ENCODE peak calls at places on chromosome 14, in five cellular contexts. N is K562, U is HCT116, V is H1, J is GM12878. C is an unnamed sample. For H3K27me3, the result is how much of the 10 kb centered on the place peaks cover.

GRCh38 chr14:28707814-28708213 is 58.8 kb upstream of the FOXG1 start:
- DNase-seq in N (no peak), U (no peak), V (no peak), J (no peak), C (no peak)

GRCh38 chr14:90508536-90509254 is 111.9 kb downstream of the CALM1 start:
- DNase-seq in N (no peak), U (no peak), V (no peak), J (no peak), C (no peak)

GRCh38 chr14:76911473-76911872 is 85.3 kb downstream of the LRRC74A start:
- DNase-seq in N (no peak), U (no peak), V (no peak), J (no peak), C (no peak)

GRCh38 chr14:21498540-21499526 is 12.3 kb downstream of the METTL3 start:
- DNase-seq in N (peak), U (peak), V (peak), J (no peak), C (peak)

GRCh38 chr14:75283884-75284563 is 5.4 kb downstream of the FOS start:
- DNase-seq in N (peak), U (no peak), V (no peak), J (no peak), C (peak)

GRCh38 chr14:53529519-53529918 is 376.4 kb upstream of the DDHD1 start:
- DNase-seq in N (no peak), U (no peak), V (no peak), J (no peak), C (peak)

GRCh38 chr14:92121207-92121669 is 268 bp downstream of the NDUFB1 start:
- DNase-seq in N (peak), U (no peak), V (no peak), J (no peak), C (peak)

GRCh38 chr14:20684662-20685456 is 499 bp downstream of the RNASE4 start:
- DNase-seq in N (no peak), U (peak), V (no peak), J (no peak), C (peak)

GRCh38 chr14:40221428-40221827 is 789.2 kb upstream of the FBXO33 start:
- DNase-seq in N (no peak), U (no peak), V (no peak), J (no peak), C (no peak)

GRCh38 chr14:81144811-81145598 is 75.8 kb downstream of the GTF2A1 start:
- DNase-seq in N (no peak), U (no peak), V (no peak), J (no peak), C (no peak)

GRCh38 chr14:75648066-75648838 is 12.4 kb downstream of the ERG28 start:
- DNase-seq in N (no peak), U (peak), V (no peak), J (no peak), C (peak)

GRCh38 chr14:42140831-42141279 is 534.2 kb downstream of the LRFN5 start:
- DNase-seq in N (no peak), U (no peak), V (no peak), J (no peak), C (no peak)

GRCh38 chr14:60655898-60656754 is 6.8 kb upstream of the SIX1 start:
- DNase-seq in N (no peak), U (no peak), V (peak), J (no peak), C (no peak)

GRCh38 chr14:58820032-58820431 is 182.3 kb downstream of the DACT1 start:
- DNase-seq in N (no peak), U (no peak), V (no peak), J (no peak), C (no peak)

GRCh38 chr14:64730681-64731080 is 26.5 kb downstream of the PLEKHG3 start:
- DNase-seq in N (no peak), U (no peak), V (no peak), J (no peak), C (no peak)

GRCh38 chr14:89445252-89445973 is 28.4 kb upstream of the FOXN3 start:
- DNase-seq in N (no peak), U (no peak), V (no peak), J (no peak), C (no peak)

GRCh38 chr14:75427482-75428229 is at the start of gene JDP2:
- DNase-seq in N (peak), U (peak), V (peak), J (no peak), C (peak)

GRCh38 chr14:24068711-24069410 is 2.5 kb upstream of the CPNE6 start:
- DNase-seq in N (no peak), U (no peak), V (no peak), J (no peak), C (no peak)
- H3K27me3 ChIP-seq in N (half or more), U (under half), V (under half), J (under half), C (under half)

DNA sequence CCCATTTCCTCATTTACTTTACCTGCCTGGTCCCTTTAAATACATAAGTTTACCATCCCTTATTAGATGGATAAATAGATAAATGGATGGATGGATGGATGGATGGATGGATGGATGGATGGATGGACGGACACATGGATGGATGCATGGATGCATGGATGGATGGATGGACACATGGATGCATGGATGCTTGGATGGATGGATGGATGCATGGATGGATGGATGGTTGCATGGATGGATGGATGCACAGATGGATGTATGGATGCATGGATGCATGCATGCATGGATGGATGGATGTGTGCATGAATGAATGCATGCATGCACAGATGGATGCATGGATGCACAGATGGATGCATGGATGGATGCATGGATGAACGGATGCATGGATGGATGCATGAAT is 93.6 kb downstream of the DPF3 start:
- DNase-seq in N (no peak), U (no peak), V (no peak), J (no peak), C (no peak)
- TF ChIP-seq SP1 in N (no peak), U (no peak), V (no peak), J (no peak), C (no peak)

GRCh38 chr14:105039458-105040205 is 18.7 kb upstream of the CDCA4 start:
- DNase-seq in N (no peak), U (no peak), V (no peak), J (no peak), C (peak)

GRCh38 chr14:105030836-105031396 is 10.0 kb upstream of the CDCA4 start:
- DNase-seq in N (no peak), U (no peak), V (no peak), J (no peak), C (no peak)

GRCh38 chr14:105030194-105030593 is 9.3 kb upstream of the CDCA4 start:
- DNase-seq in N (no peak), U (no peak), V (no peak), J (no peak), C (no peak)

GRCh38 chr14:105029402-105029801 is 8.5 kb upstream of the CDCA4 start:
- DNase-seq in N (no peak), U (no peak), V (no peak), J (no peak), C (no peak)

GRCh38 chr14:105034314-105035039 is 13.6 kb upstream of the CDCA4 start:
- DNase-seq in N (no peak), U (no peak), V (no peak), J (no peak), C (no peak)
- H3K27me3 ChIP-seq in N (under half), U (under half), V (under half), J (under half), C (under half)

GRCh38 chr14:93970589-93970966 is 5.8 kb downstream of the ASB2 start:
- DNase-seq in N (no peak), U (peak), V (no peak), J (no peak), C (peak)
- TF ChIP-seq SP1 in N (no peak), U (no peak), V (no peak), J (no peak), C (no peak)

DNA sequence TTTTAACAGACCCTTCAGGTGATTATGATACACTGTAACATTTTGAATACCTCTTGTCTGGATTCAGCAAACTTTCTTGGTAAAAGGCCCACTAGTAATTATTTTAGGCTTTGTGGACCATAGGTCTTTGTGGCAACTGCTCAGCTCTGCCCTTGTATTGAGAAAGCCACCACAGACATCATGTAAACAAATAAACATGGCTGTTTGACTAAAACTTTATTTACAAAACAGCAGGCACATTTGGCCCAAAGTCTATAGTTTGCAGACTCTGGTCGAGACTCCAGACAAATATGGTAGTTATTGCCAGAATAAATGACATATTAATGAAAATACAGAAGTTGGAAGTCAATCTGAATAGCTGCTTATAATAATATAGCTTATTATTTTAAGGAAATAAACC is 18.2 kb downstream of the NAA30 start:
- DNase-seq in N (no peak), U (no peak), V (no peak), J (no peak), C (no peak)
- H3K27me3 ChIP-seq in N (under half), U (under half), V (under half), J (under half), C (under half)

DNA sequence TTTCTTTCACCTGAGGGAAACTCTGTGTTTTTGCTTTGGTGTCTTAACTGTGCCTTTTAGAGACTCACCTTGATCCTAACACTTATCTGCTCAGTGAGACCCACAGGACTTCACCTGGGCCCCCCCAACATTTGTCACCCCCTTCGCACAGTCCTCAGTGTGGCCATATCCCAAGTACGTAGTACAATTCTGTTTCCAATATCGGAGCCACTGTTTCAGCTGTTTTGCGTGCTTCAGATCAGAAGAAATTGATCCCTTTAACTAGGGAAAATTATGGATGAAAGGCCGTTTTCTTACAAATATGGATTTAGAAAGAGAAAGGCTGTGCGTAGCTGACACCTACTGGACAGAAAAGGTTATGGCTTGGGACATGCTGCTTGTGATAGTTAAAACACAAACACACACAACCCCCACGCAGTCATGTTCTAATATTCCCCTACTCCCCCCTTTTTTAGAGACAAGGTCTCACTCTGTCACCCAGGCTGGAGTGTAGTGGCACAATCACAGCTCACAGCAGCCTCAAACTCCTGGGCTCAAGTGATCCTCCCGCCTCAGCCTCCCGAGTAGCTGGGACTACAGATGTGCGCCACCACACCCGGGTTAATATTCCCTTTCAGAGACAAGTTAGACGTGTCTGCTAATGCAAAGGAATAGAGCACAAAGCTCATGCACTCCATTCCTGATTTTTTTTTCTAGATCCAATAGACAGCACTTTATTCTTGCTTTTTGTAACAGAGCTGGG is 3.6 kb upstream of the SLC7A8 start:
- DNase-seq in N (peak), U (peak), V (peak), J (peak), C (peak)
- TF ChIP-seq SP1 in N (no peak), U (no peak), V (no peak), J (no peak), C (no peak)

GRCh38 chr14:70955543-70956480 is 48.6 kb downstream of the PCNX1 start:
- DNase-seq in N (no peak), U (no peak), V (no peak), J (no peak), C (peak)

GRCh38 chr14:70952485-70952884 is 45.2 kb downstream of the PCNX1 start:
- DNase-seq in N (no peak), U (no peak), V (no peak), J (no peak), C (no peak)

GRCh38 chr14:70956511-70956910 is 49.3 kb downstream of the PCNX1 start:
- DNase-seq in N (no peak), U (no peak), V (no peak), J (no peak), C (no peak)

GRCh38 chr14:70957710-70958109 is 50.5 kb downstream of the PCNX1 start:
- DNase-seq in N (no peak), U (no peak), V (no peak), J (no peak), C (no peak)

DNA sequence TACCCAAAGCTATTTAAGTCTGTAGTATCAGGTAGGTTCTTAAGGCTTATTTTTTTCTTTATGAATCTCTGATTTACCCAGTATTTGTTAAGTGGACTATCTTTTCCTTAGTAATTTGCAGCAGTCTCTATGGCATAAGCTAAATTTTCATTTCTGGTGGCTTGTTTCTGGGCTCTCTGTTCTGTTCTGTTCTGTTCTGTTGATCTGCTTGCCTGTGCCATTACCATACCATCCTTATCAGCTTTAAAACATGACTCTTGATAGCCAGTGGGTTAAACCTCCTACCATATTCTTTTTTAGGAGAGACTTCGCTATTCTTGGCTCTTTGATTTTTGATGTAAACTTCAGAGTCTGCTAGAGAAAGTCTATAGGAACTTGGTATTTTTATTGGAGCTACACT is 46.8 kb downstream of the PCNX1 start:
- DNase-seq in N (no peak), U (no peak), V (no peak), J (no peak), C (no peak)
- H3K27me3 ChIP-seq in N (under half), U (under half), V (under half), J (under half), C (under half)